ENCODE peak calls at places on chromosomes 1 and 21, in nine cellular contexts. One of them, this sample, is unnamed.

GRCh38 chr1:168698453-168698852 is 30.6 kb downstream of the DPT start:
- DNase-seq in Calu3: no peak
- DNase-seq in nephron progenitor cell: no peak
- DNase-seq in K562: no peak
- DNase-seq in CD4-positive, alpha-beta T cell: no peak
- DNase-seq in transverse colon: no peak
- DNase-seq in endothelial cell: no peak
- DNase-seq in AG09309: no peak
- DNase-seq in HL-60: no peak
- DNase-seq in this sample: no peak

GRCh38 chr1:200558866-200559459 is 61.6 kb downstream of the KIF14 start:
- DNase-seq in Calu3: peak; percentile 43
- DNase-seq in nephron progenitor cell: no peak
- DNase-seq in K562: no peak
- DNase-seq in CD4-positive, alpha-beta T cell: no peak
- DNase-seq in transverse colon: no peak
- DNase-seq in endothelial cell: peak; percentile 20
- DNase-seq in AG09309: peak; percentile 28
- DNase-seq in HL-60: peak; percentile 10
- DNase-seq in this sample: no peak

GRCh38 chr1:30038134-30039025 is 685.0 kb downstream of the MATN1 start:
- DNase-seq in Calu3: no peak
- DNase-seq in nephron progenitor cell: no peak
- DNase-seq in K562: no peak
- DNase-seq in CD4-positive, alpha-beta T cell: no peak
- DNase-seq in transverse colon: no peak
- DNase-seq in endothelial cell: no peak
- DNase-seq in AG09309: no peak
- DNase-seq in HL-60: no peak
- DNase-seq in this sample: peak; percentile 58

GRCh38 chr1:67171978-67172377 is 5.7 kb downstream of the IL23R start:
- DNase-seq in Calu3: no peak
- DNase-seq in nephron progenitor cell: no peak
- DNase-seq in K562: no peak
- DNase-seq in CD4-positive, alpha-beta T cell: no peak
- DNase-seq in transverse colon: no peak
- DNase-seq in endothelial cell: no peak
- DNase-seq in AG09309: no peak
- DNase-seq in HL-60: no peak
- DNase-seq in this sample: no peak

GRCh38 chr1:203422656-203423055 is 53.0 kb upstream of the PRELP start:
- DNase-seq in Calu3: no peak
- DNase-seq in nephron progenitor cell: no peak
- DNase-seq in K562: no peak
- DNase-seq in CD4-positive, alpha-beta T cell: no peak
- DNase-seq in transverse colon: no peak
- DNase-seq in endothelial cell: no peak
- DNase-seq in AG09309: peak; percentile 50
- DNase-seq in HL-60: no peak
- DNase-seq in this sample: no peak

GRCh38 chr1:201728731-201729130 is 100.2 kb upstream of the IPO9 start:
- DNase-seq in Calu3: no peak
- DNase-seq in nephron progenitor cell: no peak
- DNase-seq in K562: no peak
- DNase-seq in CD4-positive, alpha-beta T cell: no peak
- DNase-seq in transverse colon: no peak
- DNase-seq in endothelial cell: no peak
- DNase-seq in AG09309: no peak
- DNase-seq in HL-60: no peak
- DNase-seq in this sample: no peak

GRCh38 chr1:91693542-91693941 is 192.4 kb downstream of the TGFBR3 start:
- DNase-seq in Calu3: no peak
- DNase-seq in nephron progenitor cell: no peak
- DNase-seq in K562: no peak
- DNase-seq in CD4-positive, alpha-beta T cell: no peak
- DNase-seq in transverse colon: no peak
- DNase-seq in endothelial cell: no peak
- DNase-seq in AG09309: no peak
- DNase-seq in HL-60: no peak
- DNase-seq in this sample: peak; percentile 70

GRCh38 chr21:37984416-37984815 is 68.2 kb upstream of the KCNJ6 start:
- DNase-seq in Calu3: no peak
- DNase-seq in nephron progenitor cell: no peak
- DNase-seq in K562: no peak
- DNase-seq in CD4-positive, alpha-beta T cell: no peak
- DNase-seq in transverse colon: no peak
- DNase-seq in endothelial cell: no peak
- DNase-seq in AG09309: no peak
- DNase-seq in HL-60: no peak
- DNase-seq in this sample: no peak

GRCh38 chr1:29333008-29333407 is 96.7 kb downstream of the PTPRU start:
- DNase-seq in Calu3: no peak
- DNase-seq in nephron progenitor cell: no peak
- DNase-seq in K562: no peak
- DNase-seq in CD4-positive, alpha-beta T cell: no peak
- DNase-seq in transverse colon: peak; percentile 14
- DNase-seq in endothelial cell: no peak
- DNase-seq in AG09309: no peak
- DNase-seq in HL-60: no peak
- DNase-seq in this sample: no peak

GRCh38 chr1:53112861-53113260 is 29.6 kb downstream of the SLC1A7 start:
- DNase-seq in Calu3: no peak
- DNase-seq in nephron progenitor cell: no peak
- DNase-seq in K562: no peak
- DNase-seq in CD4-positive, alpha-beta T cell: no peak
- DNase-seq in transverse colon: no peak
- DNase-seq in endothelial cell: no peak
- DNase-seq in AG09309: no peak
- DNase-seq in HL-60: no peak
- DNase-seq in this sample: no peak

GRCh38 chr1:30718091-30718635 is 5.2 kb downstream of the MATN1 start:
- DNase-seq in Calu3: peak; percentile 97
- DNase-seq in nephron progenitor cell: peak; percentile 100
- DNase-seq in K562: peak; percentile 94
- DNase-seq in CD4-positive, alpha-beta T cell: peak; percentile 100
- DNase-seq in transverse colon: peak; percentile 99
- DNase-seq in endothelial cell: peak; percentile 99
- DNase-seq in AG09309: peak; percentile 71
- DNase-seq in HL-60: peak; percentile 99
- DNase-seq in this sample: peak; percentile 99

GRCh38 chr1:202599669-202600431 is 110.4 kb downstream of the SYT2 start:
- DNase-seq in Calu3: peak; percentile 80
- DNase-seq in nephron progenitor cell: peak; percentile 63
- DNase-seq in K562: peak; percentile 79
- DNase-seq in CD4-positive, alpha-beta T cell: no peak
- DNase-seq in transverse colon: peak; percentile 53
- DNase-seq in endothelial cell: peak; percentile 67
- DNase-seq in AG09309: peak; percentile 62
- DNase-seq in HL-60: peak; percentile 64
- DNase-seq in this sample: peak; percentile 60

GRCh38 chr1:87513270-87513669 is 184.6 kb downstream of the LMO4 start:
- DNase-seq in Calu3: no peak
- DNase-seq in nephron progenitor cell: no peak
- DNase-seq in K562: no peak
- DNase-seq in CD4-positive, alpha-beta T cell: no peak
- DNase-seq in transverse colon: no peak
- DNase-seq in endothelial cell: no peak
- DNase-seq in AG09309: no peak
- DNase-seq in HL-60: no peak
- DNase-seq in this sample: no peak

GRCh38 chr1:108561145-108561458 is 1.2 kb downstream of the EEIG2 start:
- DNase-seq in Calu3: no peak
- DNase-seq in nephron progenitor cell: no peak
- DNase-seq in K562: peak; percentile 58
- DNase-seq in CD4-positive, alpha-beta T cell: no peak
- DNase-seq in transverse colon: no peak
- DNase-seq in endothelial cell: no peak
- DNase-seq in AG09309: no peak
- DNase-seq in HL-60: no peak
- DNase-seq in this sample: no peak

GRCh38 chr1:108560430-108561144 is 687 bp downstream of the EEIG2 start:
- DNase-seq in Calu3: peak; percentile 37
- DNase-seq in nephron progenitor cell: peak; percentile 47
- DNase-seq in K562: no peak
- DNase-seq in CD4-positive, alpha-beta T cell: peak; percentile 29
- DNase-seq in transverse colon: peak; percentile 73
- DNase-seq in endothelial cell: peak; percentile 47
- DNase-seq in AG09309: no peak
- DNase-seq in HL-60: peak; percentile 45
- DNase-seq in this sample: peak; percentile 65

GRCh38 chr1:108559215-108560142 is at the start of gene EEIG2:
- DNase-seq in Calu3: peak; percentile 87
- DNase-seq in nephron progenitor cell: peak; percentile 92
- DNase-seq in K562: peak; percentile 95
- DNase-seq in CD4-positive, alpha-beta T cell: peak; percentile 86
- DNase-seq in transverse colon: peak; percentile 94
- DNase-seq in endothelial cell: peak; percentile 98
- DNase-seq in AG09309: peak; percentile 39
- DNase-seq in HL-60: peak; percentile 91
- DNase-seq in this sample: peak; percentile 92

GRCh38 chr1:108561731-108562326 is 1.9 kb downstream of the EEIG2 start:
- DNase-seq in Calu3: peak; percentile 85
- DNase-seq in nephron progenitor cell: peak; percentile 55
- DNase-seq in K562: peak; percentile 63
- DNase-seq in CD4-positive, alpha-beta T cell: peak; percentile 80
- DNase-seq in transverse colon: peak; percentile 92
- DNase-seq in endothelial cell: peak; percentile 77
- DNase-seq in AG09309: no peak
- DNase-seq in HL-60: peak; percentile 84
- DNase-seq in this sample: peak; percentile 68

GRCh38 chr1:108560143-108560429 is 186 bp downstream of the EEIG2 start:
- DNase-seq in Calu3: no peak
- DNase-seq in nephron progenitor cell: no peak
- DNase-seq in K562: no peak
- DNase-seq in CD4-positive, alpha-beta T cell: no peak
- DNase-seq in transverse colon: no peak
- DNase-seq in endothelial cell: no peak
- DNase-seq in AG09309: no peak
- DNase-seq in HL-60: no peak
- DNase-seq in this sample: no peak
- TF ChIP-seq CTCF in Calu3: no peak
- TF ChIP-seq CTCF in nephron progenitor cell: no peak
- TF ChIP-seq CTCF in K562: no peak
- TF ChIP-seq CTCF in CD4-positive, alpha-beta T cell: no peak
- TF ChIP-seq CTCF in transverse colon: no peak
- TF ChIP-seq CTCF in endothelial cell: no peak
- TF ChIP-seq CTCF in AG09309: no peak
- TF ChIP-seq CTCF in HL-60: no peak
- TF ChIP-seq CTCF in this sample: no peak

DNA sequence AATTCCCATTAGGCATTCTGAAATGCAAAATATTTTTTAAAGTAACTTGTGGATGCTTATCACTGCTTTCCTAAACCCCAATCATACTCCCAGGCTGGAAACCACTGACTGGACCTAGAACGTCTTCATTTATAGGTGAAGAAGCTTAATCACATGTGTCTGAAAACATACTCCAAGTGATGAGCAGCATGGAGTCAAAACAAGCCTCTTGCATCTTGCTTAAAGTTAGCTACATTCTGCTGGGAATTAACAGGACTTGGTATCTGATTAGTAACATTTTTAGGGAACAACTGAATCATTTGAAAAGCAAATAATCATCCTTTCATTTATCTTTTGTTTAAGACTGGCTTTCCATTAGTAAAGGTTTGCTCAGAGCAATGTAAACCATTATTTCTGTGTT is 105.7 kb downstream of the AK5 start:
- DNase-seq in Calu3: no peak
- DNase-seq in nephron progenitor cell: no peak
- DNase-seq in K562: no peak
- DNase-seq in CD4-positive, alpha-beta T cell: no peak
- DNase-seq in transverse colon: no peak
- DNase-seq in endothelial cell: no peak
- DNase-seq in AG09309: no peak
- DNase-seq in HL-60: no peak
- DNase-seq in this sample: no peak
- TF ChIP-seq CTCF in Calu3: no peak
- TF ChIP-seq CTCF in nephron progenitor cell: no peak
- TF ChIP-seq CTCF in K562: no peak
- TF ChIP-seq CTCF in CD4-positive, alpha-beta T cell: no peak
- TF ChIP-seq CTCF in transverse colon: no peak
- TF ChIP-seq CTCF in endothelial cell: no peak
- TF ChIP-seq CTCF in AG09309: no peak
- TF ChIP-seq CTCF in HL-60: no peak
- TF ChIP-seq CTCF in this sample: no peak

DNA sequence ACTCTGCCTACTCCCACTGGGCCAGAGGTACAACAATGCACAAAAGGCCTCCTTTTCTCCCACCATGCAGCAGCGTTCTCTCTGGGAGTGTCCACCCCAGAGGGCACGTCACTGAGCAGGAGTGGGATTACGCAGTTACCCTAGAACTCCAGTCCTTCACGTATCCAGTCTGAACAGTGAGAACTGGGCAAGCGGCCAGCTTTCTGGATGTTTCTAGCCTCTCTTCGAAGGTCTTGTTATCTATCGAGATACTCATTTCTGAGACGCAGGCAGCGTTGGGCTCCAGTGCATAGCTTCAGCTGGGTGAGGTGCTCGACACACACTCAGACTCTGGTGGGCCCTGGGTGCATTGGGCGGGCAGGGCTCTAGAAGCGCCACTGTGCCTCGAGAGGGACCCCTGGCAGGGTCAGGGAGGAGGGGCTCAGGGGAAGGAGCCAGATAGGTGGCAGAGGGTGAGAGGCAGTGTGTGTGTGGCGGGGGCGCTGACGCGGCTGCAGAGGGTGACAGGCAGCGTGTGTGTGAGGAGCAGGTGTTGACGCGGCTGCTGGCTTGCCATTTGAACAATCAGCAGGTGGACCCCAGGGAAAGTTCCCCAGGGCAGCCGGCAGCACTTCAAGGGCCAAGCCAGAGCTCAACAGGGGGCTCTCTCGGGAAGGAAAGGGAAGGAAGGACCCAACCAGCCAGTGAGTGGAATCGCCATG is 27.9 kb downstream of the PRDM15 start:
- DNase-seq in Calu3: no peak
- DNase-seq in nephron progenitor cell: no peak
- DNase-seq in K562: no peak
- DNase-seq in CD4-positive, alpha-beta T cell: no peak
- DNase-seq in transverse colon: no peak
- DNase-seq in endothelial cell: no peak
- DNase-seq in AG09309: no peak
- DNase-seq in HL-60: no peak
- DNase-seq in this sample: no peak
- TF ChIP-seq CTCF in Calu3: no peak
- TF ChIP-seq CTCF in nephron progenitor cell: no peak
- TF ChIP-seq CTCF in K562: no peak
- TF ChIP-seq CTCF in CD4-positive, alpha-beta T cell: no peak
- TF ChIP-seq CTCF in transverse colon: no peak
- TF ChIP-seq CTCF in endothelial cell: no peak
- TF ChIP-seq CTCF in AG09309: no peak
- TF ChIP-seq CTCF in HL-60: no peak
- TF ChIP-seq CTCF in this sample: no peak

DNA sequence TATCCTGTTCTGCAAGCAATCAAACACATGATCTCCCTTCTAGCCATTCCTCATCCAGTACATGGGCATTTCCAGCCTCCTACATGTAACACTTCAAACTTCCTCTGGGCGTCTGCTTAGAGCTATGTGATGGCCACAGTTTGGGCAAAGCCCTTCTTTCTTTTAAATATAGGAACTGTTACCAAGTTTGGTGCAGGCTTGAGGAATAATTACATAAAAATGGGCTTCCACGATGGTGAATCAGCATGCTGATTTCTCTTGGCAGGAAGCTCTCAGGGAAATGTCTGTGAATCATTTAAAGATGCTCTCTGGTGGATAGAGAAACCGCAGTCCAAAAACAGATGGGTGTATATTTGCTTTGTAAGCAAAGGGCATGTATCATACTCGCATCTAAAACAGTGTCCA is 176.9 kb upstream of the FMN2 start:
- DNase-seq in Calu3: no peak
- DNase-seq in nephron progenitor cell: no peak
- DNase-seq in K562: no peak
- DNase-seq in CD4-positive, alpha-beta T cell: no peak
- DNase-seq in transverse colon: no peak
- DNase-seq in endothelial cell: no peak
- DNase-seq in AG09309: peak; percentile 92
- DNase-seq in HL-60: no peak
- DNase-seq in this sample: no peak
- TF ChIP-seq CTCF in Calu3: no peak
- TF ChIP-seq CTCF in nephron progenitor cell: no peak
- TF ChIP-seq CTCF in K562: no peak
- TF ChIP-seq CTCF in CD4-positive, alpha-beta T cell: no peak
- TF ChIP-seq CTCF in transverse colon: no peak
- TF ChIP-seq CTCF in endothelial cell: no peak
- TF ChIP-seq CTCF in AG09309: peak; percentile 40
- TF ChIP-seq CTCF in HL-60: no peak
- TF ChIP-seq CTCF in this sample: no peak